ENCODE peak calls at places on chromosome 9, in seven cellular contexts. X is choroid plexus epithelial cell, Y is adrenal gland, M is upper lobe of left lung, J is brain microvascular endothelial cell, R is AG04450, B is type B pancreatic cell. Z is an unnamed sample.

GRCh38 chr9:23798325-23798724 is 27.7 kb downstream of the ELAVL2 start:
- DNase-seq in X (no peak), Y (no peak), M (no peak), J (no peak), R (no peak), B (no peak), Z (no peak)

GRCh38 chr9:27520986-27521385 is 3.1 kb upstream of the IFNK start:
- DNase-seq in X (no peak), Y (no peak), M (no peak), J (no peak), R (no peak), B (no peak), Z (no peak)

GRCh38 chr9:80784647-80785046 is 904.7 kb downstream of the TLE1 start:
- DNase-seq in X (no peak), Y (no peak), M (no peak), J (no peak), R (no peak), B (no peak), Z (no peak)

GRCh38 chr9:99827244-99827643 is 5.6 kb downstream of the NR4A3 start:
- DNase-seq in X (no peak), Y (no peak), M (no peak), J (no peak), R (no peak), B (no peak), Z (no peak)

GRCh38 chr9:73166453-73166852 is 14.8 kb downstream of the ANXA1 start:
- DNase-seq in X (no peak), Y (no peak), M (no peak), J (no peak), R (no peak), B (no peak), Z (no peak)

GRCh38 chr9:124365045-124365444 is 50.2 kb downstream of the PSMB7 start:
- DNase-seq in X (no peak), Y (no peak), M (no peak), J (no peak), R (no peak), B (no peak), Z (no peak)

GRCh38 chr9:37617837-37618236 is 25.4 kb upstream of the TOMM5 start:
- DNase-seq in X (peak), Y (no peak), M (no peak), J (peak), R (no peak), B (no peak), Z (no peak)

GRCh38 chr9:88322906-88323566 is 65.2 kb upstream of the SPIN1 start:
- DNase-seq in X (peak), Y (no peak), M (peak), J (peak), R (no peak), B (no peak), Z (peak)

GRCh38 chr9:131736440-131736839 is 3.4 kb downstream of the RAPGEF1 start:
- DNase-seq in X (no peak), Y (no peak), M (no peak), J (no peak), R (no peak), B (no peak), Z (no peak)

GRCh38 chr9:16281707-16282106 is 588.8 kb downstream of the BNC2 start:
- DNase-seq in X (no peak), Y (no peak), M (no peak), J (no peak), R (no peak), B (no peak), Z (no peak)

GRCh38 chr9:137095664-137096517 is 9.1 kb downstream of the MAN1B1 start:
- DNase-seq in X (no peak), Y (no peak), M (peak), J (no peak), R (no peak), B (no peak), Z (peak)

GRCh38 chr9:107348836-107349235 is 65.8 kb downstream of the RAD23B start:
- DNase-seq in X (no peak), Y (no peak), M (no peak), J (no peak), R (no peak), B (peak), Z (no peak)

GRCh38 chr9:116789097-116789496 is 102.0 kb downstream of the TRIM32 start:
- DNase-seq in X (no peak), Y (no peak), M (no peak), J (no peak), R (no peak), B (no peak), Z (no peak)

GRCh38 chr9:37942616-37943328 is 38.8 kb upstream of the SLC25A51 start:
- DNase-seq in X (no peak), Y (no peak), M (no peak), J (no peak), R (no peak), B (no peak), Z (no peak)

GRCh38 chr9:122209451-122209850 is 19.3 kb downstream of the LHX6 start:
- DNase-seq in X (no peak), Y (no peak), M (no peak), J (no peak), R (no peak), B (no peak), Z (no peak)

GRCh38 chr9:98367371-98367900 is 112.0 kb upstream of the TBC1D2 start:
- DNase-seq in X (no peak), Y (no peak), M (no peak), J (no peak), R (no peak), B (no peak), Z (no peak)

GRCh38 chr9:16442622-16443021 is 427.8 kb downstream of the BNC2 start:
- DNase-seq in X (peak), Y (peak), M (no peak), J (peak), R (no peak), B (no peak), Z (no peak)

GRCh38 chr9:90307177-90307833 is 335.3 kb downstream of the DIRAS2 start:
- DNase-seq in X (peak), Y (no peak), M (no peak), J (no peak), R (no peak), B (no peak), Z (no peak)

GRCh38 chr9:103183569-103184191 is 188.5 kb downstream of the CYLC2 start:
- DNase-seq in X (no peak), Y (no peak), M (no peak), J (no peak), R (no peak), B (no peak), Z (no peak)

DNA sequence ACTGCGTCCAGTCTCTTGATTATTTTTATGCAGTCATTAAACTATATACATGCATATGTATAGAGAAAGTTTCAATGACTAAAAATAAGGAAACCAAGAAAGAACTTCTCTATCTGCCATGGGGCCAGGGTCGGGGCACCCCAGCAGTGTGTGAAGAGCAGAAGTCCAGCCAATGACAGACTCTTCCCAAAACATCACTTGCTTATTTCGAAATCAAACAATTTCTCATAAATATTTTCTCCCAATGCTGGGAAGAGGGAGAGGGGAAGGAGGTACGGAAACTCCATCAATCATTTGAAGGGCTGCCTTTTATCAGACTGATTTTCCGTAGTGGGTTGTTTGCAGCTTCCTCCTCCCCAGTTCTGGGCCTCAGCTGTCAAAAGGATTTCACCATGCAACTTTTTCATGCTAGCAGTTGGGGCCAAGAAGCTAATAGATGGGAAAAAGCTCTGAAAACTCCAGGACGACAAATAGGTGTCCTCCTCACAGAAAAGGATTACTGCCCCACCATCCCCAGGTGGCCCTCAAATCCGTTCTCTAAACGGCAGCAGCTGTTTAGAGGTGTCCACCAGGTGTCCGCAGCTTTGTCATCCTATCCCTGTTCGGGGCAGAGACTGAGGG is 617 bp upstream of the FPGS start:
- DNase-seq in X (peak), Y (peak), M (no peak), J (no peak), R (no peak), B (no peak), Z (no peak)
- TF ChIP-seq CTCF in X (peak), Y (peak), M (peak), J (peak), R (no peak), B (peak), Z (no peak)

GRCh38 chr9:33024966-33025571 is at the start of gene DNAJA1:
- DNase-seq in X (peak), Y (peak), M (peak), J (peak), R (peak), B (peak), Z (peak)
- TF ChIP-seq CTCF in X (no peak), Y (no peak), M (no peak), J (no peak), R (no peak), B (no peak), Z (no peak)

GRCh38 chr9:108535526-108535925 is 320.3 kb downstream of the ACTL7B start:
- DNase-seq in X (peak), Y (peak), M (no peak), J (no peak), R (no peak), B (no peak), Z (no peak)
- TF ChIP-seq CTCF in X (peak), Y (peak), M (peak), J (peak), R (peak), B (peak), Z (no peak)

GRCh38 chr9:127161081-127161621 is 38.7 kb upstream of the ANGPTL2 start:
- DNase-seq in X (no peak), Y (peak), M (no peak), J (no peak), R (no peak), B (peak), Z (no peak)

GRCh38 chr9:127159949-127160610 is 37.6 kb upstream of the ANGPTL2 start:
- DNase-seq in X (no peak), Y (peak), M (no peak), J (no peak), R (no peak), B (peak), Z (no peak)

GRCh38 chr9:127162046-127162445 is 39.6 kb upstream of the ANGPTL2 start:
- DNase-seq in X (peak), Y (no peak), M (no peak), J (no peak), R (no peak), B (no peak), Z (no peak)

GRCh38 chr9:127162567-127163365 is 40.3 kb upstream of the ANGPTL2 start:
- DNase-seq in X (no peak), Y (no peak), M (no peak), J (no peak), R (no peak), B (peak), Z (no peak)

DNA sequence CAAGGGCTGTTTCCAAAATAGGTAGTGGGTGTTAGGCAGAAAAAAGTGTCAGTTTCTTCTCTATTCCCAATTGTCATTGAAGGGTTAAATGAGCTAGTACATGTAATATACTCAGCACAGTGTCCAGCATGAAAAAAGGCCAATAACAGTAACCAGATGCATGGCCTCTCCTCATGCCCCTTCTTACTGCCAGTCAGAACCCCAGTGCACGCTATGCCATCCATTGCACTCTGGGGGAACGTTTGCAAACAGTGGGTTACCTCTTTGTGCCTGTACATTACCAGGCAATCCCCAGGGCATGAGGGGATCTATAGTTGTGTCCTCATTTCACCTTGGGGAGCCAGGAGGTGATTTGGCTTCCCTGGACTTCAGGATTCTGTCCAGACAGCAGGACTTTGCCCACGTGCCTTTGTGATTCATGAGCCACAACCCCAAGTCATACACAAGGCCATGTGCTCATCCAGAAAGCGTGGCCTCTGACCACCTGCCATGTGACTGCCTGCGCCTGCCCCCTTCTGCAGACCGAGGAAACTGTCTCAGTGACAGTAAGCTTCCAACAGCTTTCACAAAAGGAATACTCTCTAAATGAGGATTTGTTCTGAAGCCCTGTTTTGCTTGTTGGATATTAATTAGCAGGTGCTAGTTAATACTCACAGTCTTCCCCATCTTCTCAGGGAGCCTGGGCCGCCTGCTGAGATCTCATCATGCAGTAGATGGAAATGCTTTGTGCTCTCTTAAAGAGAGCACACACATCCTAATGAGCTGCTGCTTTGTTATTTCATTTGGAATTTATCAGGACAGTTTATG is 36.8 kb upstream of the ANGPTL2 start:
- DNase-seq in X (peak), Y (peak), M (peak), J (peak), R (peak), B (peak), Z (no peak)
- TF ChIP-seq CTCF in X (peak), Y (peak), M (no peak), J (peak), R (peak), B (peak), Z (no peak)

GRCh38 chr9:127959841-127960409 is 20.9 kb downstream of the EEIG1 start:
- DNase-seq in X (no peak), Y (no peak), M (no peak), J (no peak), R (no peak), B (no peak), Z (no peak)

GRCh38 chr9:127953768-127954505 is 16.3 kb upstream of the DPM2 start:
- DNase-seq in X (peak), Y (no peak), M (no peak), J (no peak), R (no peak), B (no peak), Z (no peak)

GRCh38 chr9:127954831-127955293 is 17.2 kb upstream of the DPM2 start:
- DNase-seq in X (no peak), Y (no peak), M (no peak), J (no peak), R (no peak), B (no peak), Z (no peak)

GRCh38 chr9:127958728-127959127 is 21.1 kb upstream of the DPM2 start:
- DNase-seq in X (no peak), Y (no peak), M (no peak), J (no peak), R (no peak), B (no peak), Z (no peak)

GRCh38 chr9:127955294-127956015 is 17.8 kb upstream of the DPM2 start:
- DNase-seq in X (no peak), Y (peak), M (peak), J (no peak), R (no peak), B (no peak), Z (no peak)
- TF ChIP-seq CTCF in X (peak), Y (peak), M (peak), J (peak), R (no peak), B (peak), Z (no peak)

GRCh38 chr9:85605905-85606304 is 135.8 kb downstream of the AGTPBP1 start:
- DNase-seq in X (no peak), Y (no peak), M (no peak), J (no peak), R (no peak), B (no peak), Z (no peak)
- TF ChIP-seq CTCF in X (no peak), Y (no peak), M (no peak), J (no peak), R (no peak), B (no peak), Z (no peak)

GRCh38 chr9:76987594-76988200 is 31.8 kb upstream of the FOXB2 start:
- DNase-seq in X (peak), Y (peak), M (no peak), J (peak), R (no peak), B (no peak), Z (no peak)
- TF ChIP-seq CTCF in X (peak), Y (peak), M (peak), J (peak), R (peak), B (peak), Z (no peak)

DNA sequence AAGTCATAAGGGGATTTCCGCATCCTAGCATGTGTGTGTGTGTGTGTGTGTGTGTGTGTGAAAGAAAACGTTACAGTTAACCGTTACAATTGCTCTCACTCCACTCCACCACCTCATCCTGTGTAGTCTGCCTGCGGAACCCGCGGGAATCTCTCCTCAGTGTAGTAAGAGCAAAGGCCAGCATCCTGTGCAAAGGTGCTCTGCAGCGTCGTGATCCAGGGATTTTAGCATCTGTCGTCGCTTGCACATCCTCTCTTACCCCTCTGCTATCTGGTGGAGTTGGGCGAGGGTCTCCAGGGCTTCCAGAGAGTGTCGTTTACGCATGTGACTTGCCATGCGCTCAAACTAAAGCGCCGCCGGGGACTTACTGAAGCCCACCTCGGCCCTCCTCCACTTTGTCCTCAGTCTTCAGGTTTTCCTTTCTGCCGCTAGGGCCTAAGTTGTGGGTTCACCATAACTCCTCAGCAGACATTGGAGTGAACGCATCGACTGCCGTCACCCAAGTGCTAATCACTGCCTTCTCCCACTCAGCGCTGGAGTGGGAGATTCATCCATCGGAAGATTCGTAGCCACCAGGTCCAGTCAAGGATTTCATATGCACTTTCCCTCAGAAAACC is 3.9 kb downstream of the CDKN2B start:
- DNase-seq in X (peak), Y (no peak), M (no peak), J (peak), R (no peak), B (no peak), Z (no peak)
- TF ChIP-seq CTCF in X (peak), Y (no peak), M (no peak), J (peak), R (peak), B (peak), Z (no peak)

GRCh38 chr9:95336281-95336680 is 18.8 kb upstream of the FANCC start:
- DNase-seq in X (no peak), Y (peak), M (no peak), J (no peak), R (no peak), B (no peak), Z (no peak)
- TF ChIP-seq CTCF in X (peak), Y (peak), M (peak), J (peak), R (peak), B (peak), Z (peak)